ENCODE peak calls at places on chromosomes 12 and 14, in ten cellular contexts. M is putamen, B is NCI-H2081, Y is activated T-cell treated with anti-CD3 and anti-CD28 coated beads for 1 hour, S is COLO829, V is HTR-8/SVneo, J is type B pancreatic cell, U is NAMALWA, D is MM.1S, W is ELR. C is an unnamed sample.

GRCh38 chr12:113152835-113153814 is 3.6 kb downstream of the CFAP73 start:
- DNase-seq in S (peak), J (no peak), Y (peak), D (peak), V (peak), U (peak), B (peak), W (peak), M (peak), C (peak)

GRCh38 chr12:79782197-79782890 is 91.6 kb upstream of the PAWR start:
- DNase-seq in Y (no peak), B (no peak), S (no peak), D (no peak), V (no peak), J (no peak), M (no peak), U (no peak), W (no peak), C (no peak)

GRCh38 chr12:25585021-25585523 is 32.0 kb upstream of the LMNTD1 start:
- DNase-seq in D (no peak), W (no peak), J (no peak), U (no peak), B (peak), S (no peak), M (peak), V (no peak), Y (no peak), C (no peak)

GRCh38 chr12:63066782-63067181 is 84.2 kb downstream of the AVPR1A start:
- DNase-seq in J (no peak), W (no peak), U (no peak), Y (no peak), D (no peak), M (no peak), S (no peak), B (no peak), V (no peak), C (no peak)

GRCh38 chr14:31229638-31230229 is 22.1 kb upstream of the HECTD1 start:
- DNase-seq in Y (no peak), M (no peak), B (peak), V (peak), J (no peak), D (no peak), W (peak), S (peak), U (no peak), C (peak)

GRCh38 chr12:51341259-51342007 is 5.0 kb downstream of the CELA1 start:
- DNase-seq in D (peak), J (no peak), S (peak), V (peak), B (peak), W (peak), Y (peak), U (peak), M (peak), C (no peak)

GRCh38 chr12:55044135-55044534 is 24.4 kb downstream of the NEUROD4 start:
- DNase-seq in D (no peak), J (no peak), B (no peak), U (no peak), M (no peak), Y (no peak), V (no peak), S (no peak), W (no peak), C (no peak)

GRCh38 chr12:84689638-84690037 is 223.0 kb downstream of the SLC6A15 start:
- DNase-seq in B (no peak), U (no peak), W (no peak), J (no peak), D (no peak), S (no peak), Y (no peak), M (no peak), V (no peak), C (no peak)

GRCh38 chr12:51421266-51421884 is 3.3 kb upstream of the SLC4A8 start:
- DNase-seq in B (peak), M (peak), S (peak), W (peak), Y (no peak), V (peak), J (no peak), U (peak), D (peak), C (no peak)

GRCh38 chr14:73785834-73786631 is 65.6 kb upstream of the PTGR2 start:
- DNase-seq in V (peak), M (peak), U (peak), W (peak), Y (peak), S (peak), B (peak), J (peak), D (no peak), C (peak)

GRCh38 chr14:81273521-81273920 is 52.8 kb upstream of the GTF2A1 start:
- DNase-seq in U (no peak), J (no peak), V (no peak), B (no peak), D (no peak), S (no peak), M (no peak), Y (no peak), W (no peak), C (no peak)

GRCh38 chr14:37709419-37710195 is 114.2 kb downstream of the TTC6 start:
- DNase-seq in D (no peak), J (no peak), Y (no peak), W (peak), V (no peak), S (peak), U (no peak), M (no peak), B (peak), C (no peak)

GRCh38 chr14:97277711-97278110 is 480.5 kb downstream of the VRK1 start:
- DNase-seq in D (no peak), Y (no peak), J (no peak), M (no peak), B (no peak), V (no peak), S (no peak), U (no peak), W (no peak), C (no peak)

GRCh38 chr14:54450535-54450934 is 9.4 kb upstream of the CNIH1 start:
- DNase-seq in U (no peak), W (peak), Y (no peak), J (no peak), D (peak), B (no peak), M (no peak), V (no peak), S (no peak), C (peak)

GRCh38 chr14:69991422-69991821 is 112.2 kb downstream of the SMOC1 start:
- DNase-seq in U (no peak), B (no peak), J (no peak), Y (no peak), V (no peak), S (no peak), D (no peak), W (no peak), M (no peak), C (no peak)

C was measured in SIG-M5.